ENCODE peak calls at places on chromosome 22, in six cellular contexts. S, P, F, K, I and O are unnamed samples.

GRCh38 chr22:22692707-22693530 is 48.5 kb downstream of the GGTLC2 start:
- DNase-seq in K (no peak), S (peak; percentile 75), I (peak; percentile 56), F (no peak), P (peak; percentile 61), O (peak; percentile 61)

GRCh38 chr22:30196141-30196866 is 50.3 kb downstream of the LIF start:
- DNase-seq in K (peak; percentile 83), S (peak; percentile 66), P (peak; percentile 100), F (peak; percentile 84), I (peak; percentile 83), O (peak; percentile 91)

GRCh38 chr22:40325315-40325714 is 21.0 kb upstream of the ADSL start:
- DNase-seq in S (no peak), P (no peak), K (no peak), F (no peak), I (no peak), O (no peak)

GRCh38 chr22:21698430-21699329 is 32.9 kb downstream of the PPIL2 start:
- DNase-seq in K (peak; percentile 50), P (no peak), F (no peak), I (no peak), S (no peak), O (peak; percentile 73)

GRCh38 chr22:22061085-22062077 is 78.8 kb upstream of the TOP3B start:
- DNase-seq in P (peak; percentile 86), F (no peak), I (peak; percentile 6), S (no peak), K (peak; percentile 77), O (no peak)

GRCh38 chr22:26330971-26331625 is 98.0 kb upstream of the ASPHD2 start:
- DNase-seq in K (no peak), P (peak; percentile 26), S (peak; percentile 44), I (peak; percentile 45), F (peak; percentile 36), O (no peak)

GRCh38 chr22:47071078-47071811 is 308.8 kb downstream of the TBC1D22A start:
- DNase-seq in P (no peak), F (no peak), I (no peak), S (no peak), K (no peak), O (no peak)

GRCh38 chr22:48366591-48366990 is 1461.1 kb downstream of the BRD1 start:
- DNase-seq in F (no peak), K (no peak), I (no peak), P (no peak), S (peak; percentile 17), O (no peak)

GRCh38 chr22:41557401-41558240 is 3.2 kb upstream of the CSDC2 start:
- DNase-seq in K (peak; percentile 79), I (no peak), S (peak; percentile 78), P (peak; percentile 98), F (peak; percentile 83), O (peak; percentile 54)

GRCh38 chr22:25749420-25750169 is 7.6 kb downstream of the MYO18B start:
- DNase-seq in I (no peak), P (no peak), S (no peak), K (no peak), F (no peak), O (no peak)

GRCh38 chr22:23369054-23369685 is 188.9 kb downstream of the BCR start:
- DNase-seq in F (no peak), K (no peak), P (no peak), I (no peak), S (no peak), O (no peak)

GRCh38 chr22:22070371-22070824 is 87.8 kb upstream of the TOP3B start:
- DNase-seq in I (no peak), K (no peak), S (no peak), F (no peak), P (no peak), O (no peak)

GRCh38 chr22:46641829-46642266 is 21.7 kb downstream of the GRAMD4 start:
- DNase-seq in F (no peak), K (no peak), S (no peak), P (peak; percentile 57), I (no peak), O (no peak)

GRCh38 chr22:45499746-45500145 is 2.9 kb upstream of the FBLN1 start:
- DNase-seq in S (no peak), P (no peak), K (peak; percentile 64), I (no peak), F (no peak), O (no peak)

GRCh38 chr22:47625531-47626427 is 863.3 kb downstream of the TBC1D22A start:
- DNase-seq in I (no peak), P (no peak), F (no peak), K (no peak), S (no peak), O (no peak)

GRCh38 chr22:19022755-19023154 is 86.7 kb upstream of the PRODH start:
- DNase-seq in S (no peak), K (no peak), P (no peak), I (no peak), F (no peak), O (no peak)

GRCh38 chr22:24553597-24554315 is 1.2 kb downstream of the GUCD1 start:
- DNase-seq in K (no peak), S (peak; percentile 62), F (no peak), P (no peak), I (no peak), O (no peak)

GRCh38 chr22:30457964-30458363 is 13.9 kb downstream of the SEC14L3 start:
- DNase-seq in F (no peak), I (no peak), S (no peak), P (no peak), K (no peak), O (no peak)

GRCh38 chr22:45302047-45302446 is 7.7 kb upstream of the FAM118A start:
- DNase-seq in F (no peak), P (peak; percentile 81), I (peak; percentile 35), S (no peak), K (no peak), O (no peak)

GRCh38 chr22:18994780-18995711 is 59.0 kb upstream of the PRODH start:
- DNase-seq in P (no peak), F (peak; percentile 41), S (no peak), I (no peak), K (no peak), O (no peak)

GRCh38 chr22:26169312-26170111 is at the start of gene SEZ6L:
- DNase-seq in P (no peak), S (no peak), F (no peak), K (no peak), I (no peak), O (no peak)

GRCh38 chr22:32644252-32645100 is 157.0 kb upstream of the TIMP3 start:
- DNase-seq in F (peak; percentile 63), S (peak; percentile 40), I (no peak), P (peak; percentile 50), K (peak; percentile 74), O (peak; percentile 25)

GRCh38 chr22:29813563-29813962 is 24.5 kb downstream of the ASCC2 start:
- DNase-seq in K (no peak), I (peak; percentile 80), S (no peak), F (no peak), P (peak; percentile 25), O (no peak)

DNA sequence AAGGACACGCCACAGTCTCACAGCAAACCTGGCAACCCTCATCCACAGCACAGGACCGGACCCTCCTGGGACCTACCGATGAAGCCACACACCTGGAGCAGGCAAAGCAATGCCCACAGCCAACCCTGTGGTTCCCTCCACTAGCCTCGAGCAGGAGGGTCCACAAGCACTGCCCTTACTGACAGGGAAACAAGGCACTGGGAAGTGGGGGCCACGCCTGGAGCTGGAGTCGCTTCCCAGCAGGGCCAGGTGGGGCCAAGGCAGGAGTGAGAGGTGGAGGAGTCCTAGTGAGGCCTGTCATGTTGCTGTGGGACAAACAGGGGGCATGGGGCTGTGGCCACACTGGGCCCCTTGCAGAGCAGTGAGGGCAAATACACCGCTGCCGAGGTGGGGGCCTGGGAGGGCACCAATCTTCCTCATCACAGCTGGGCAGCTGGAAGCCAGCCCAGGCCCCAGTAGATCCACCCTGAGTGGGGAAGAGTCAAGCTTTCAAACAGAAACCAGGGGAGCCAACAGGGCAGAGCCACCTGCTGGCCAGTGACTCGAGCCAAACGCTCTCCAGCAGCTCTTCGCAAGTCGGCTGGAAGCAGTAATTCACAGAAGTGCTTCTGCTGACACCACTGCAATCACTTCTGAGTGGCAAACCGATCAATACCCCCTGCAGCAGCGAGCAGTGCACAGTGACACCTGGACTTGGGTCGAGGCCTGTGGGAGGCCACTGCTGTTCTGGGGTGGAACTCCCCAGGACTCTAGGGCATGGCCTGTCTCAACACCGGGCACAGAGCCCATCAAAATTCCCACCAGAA is 13.7 kb downstream of the SULT4A1 start:
- DNase-seq in P (peak; percentile 71), F (peak; percentile 18), K (no peak), I (no peak), S (no peak), O (peak; percentile 53)
- TF ChIP-seq CTCF in P (peak; percentile 73), F (no peak), K (no peak), I (peak; percentile 31), S (no peak), O (no peak)

GRCh38 chr22:42906605-42907338 is 49.7 kb upstream of the ARFGAP3 start:
- DNase-seq in K (peak; percentile 50), S (no peak), P (peak; percentile 52), F (no peak), I (no peak), O (no peak)
- H3K4me1 ChIP-seq in K (no peaks in the 10 kb centered on the region), S (peaks cover 52% of the 10 kb centered on the region), P (peaks cover 8% of the 10 kb centered on the region), F (peaks cover 23% of the 10 kb centered on the region), I (no peaks in the 10 kb centered on the region), O (peaks cover 30% of the 10 kb centered on the region)

GRCh38 chr22:36352775-36353507 is 34.8 kb downstream of the MYH9 start:
- DNase-seq in K (no peak), S (peak; percentile 91), P (peak; percentile 93), F (no peak), I (no peak), O (peak; percentile 91)
- H3K27ac ChIP-seq in K (peak overlapping the region; percentile 98), S (peak overlapping the region; percentile 100), P (peak overlapping the region; percentile 93), F (peak overlapping the region; percentile 76), I (peak overlapping the region; percentile 98), O (peak overlapping the region; percentile 92)

GRCh38 chr22:35839811-35840739 is 122.4 kb downstream of the APOL5 start:
- DNase-seq in I (peak; percentile 62), P (peak; percentile 98), S (peak; percentile 72), F (peak; percentile 85), K (peak; percentile 94), O (peak; percentile 58)
- TF ChIP-seq CTCF in I (no peak), P (no peak), S (no peak), F (no peak), K (no peak), O (no peak)

DNA sequence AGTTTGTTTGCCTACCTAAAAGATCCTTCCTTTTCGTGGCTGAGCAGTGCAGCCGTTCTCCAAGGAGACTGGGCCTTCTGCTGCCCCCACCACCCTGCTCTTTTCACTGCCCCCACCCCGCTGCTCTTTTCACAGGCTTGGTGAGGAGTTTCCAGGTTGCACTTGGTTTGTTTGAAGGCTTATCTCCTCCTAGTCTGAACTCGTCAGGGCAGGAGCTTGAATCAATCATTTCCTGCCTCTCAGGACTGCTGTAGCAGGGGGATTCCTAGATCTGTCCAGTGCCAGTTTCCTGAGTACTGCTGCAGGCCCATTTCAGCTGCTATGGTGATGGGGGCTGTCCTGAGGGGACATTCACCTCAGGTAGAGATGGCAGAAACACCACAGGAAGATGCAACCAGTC is 10.0 kb downstream of the MED15 start:
- DNase-seq in K (no peak), S (no peak), F (no peak), I (no peak), P (no peak), O (no peak)
- H3K4me1 ChIP-seq in K (no peaks in the 10 kb centered on the region), S (peaks cover 29% of the 10 kb centered on the region), F (no peaks in the 10 kb centered on the region), I (peaks cover 33% of the 10 kb centered on the region), P (peaks cover 20% of the 10 kb centered on the region), O (no peaks in the 10 kb centered on the region)